ENCODE peak calls at places on chromosome 2, in five cellular contexts. N is choroid plexus epithelial cell; Y is sigmoid colon; V is fibroblast of the aortic adventitia; O is CD8-positive, alpha-beta T cell. M is an unnamed sample.

GRCh38 chr2:177628817-177629216 is 236.2 kb downstream of the AGPS start:
- DNase-seq in N (no peak), Y (no peak), V (no peak), O (no peak), M (no peak)

GRCh38 chr2:22902662-22903165 is 482.3 kb upstream of the KLHL29 start:
- DNase-seq in O (no peak), N (no peak), Y (no peak), V (no peak), M (no peak)

GRCh38 chr2:171320731-171321130 is 113.1 kb downstream of the METTL8 start:
- DNase-seq in N (no peak), O (no peak), V (no peak), Y (no peak), M (no peak)

GRCh38 chr2:98472132-98472650 is 27.5 kb downstream of the INPP4A start:
- DNase-seq in O (no peak), N (no peak), V (no peak), Y (peak; percentile 62), M (no peak)

GRCh38 chr2:23767871-23768611 is 158.9 kb downstream of the ATAD2B start:
- DNase-seq in O (no peak), V (no peak), Y (no peak), N (peak; percentile 20), M (no peak)

GRCh38 chr2:50953021-50953420 is 78.9 kb downstream of the NRXN1 start:
- DNase-seq in O (no peak), Y (no peak), V (peak; percentile 95), N (peak; percentile 70), M (no peak)

GRCh38 chr2:127145255-127145899 is 38.4 kb upstream of the BIN1 start:
- DNase-seq in V (peak; percentile 27), N (no peak), O (no peak), Y (no peak), M (no peak)

GRCh38 chr2:129437775-129438174 is 541.7 kb upstream of the RAB6C start:
- DNase-seq in O (no peak), V (no peak), Y (no peak), N (no peak), M (no peak)

GRCh38 chr2:69964353-69964831 is 3.0 kb upstream of the ASPRV1 start:
- DNase-seq in V (no peak), O (no peak), Y (no peak), N (no peak), M (no peak)

GRCh38 chr2:105296017-105296611 is 33.4 kb downstream of the TGFBRAP1 start:
- DNase-seq in Y (no peak), O (no peak), V (no peak), N (peak; percentile 11), M (no peak)

GRCh38 chr2:38460313-38460712 is 83.2 kb upstream of the ATL2 start:
- DNase-seq in Y (no peak), N (no peak), V (no peak), O (no peak), M (no peak)

GRCh38 chr2:239500915-239501630 is 100.3 kb upstream of the HDAC4 start:
- DNase-seq in Y (no peak), V (no peak), N (no peak), O (no peak), M (no peak)

GRCh38 chr2:150586858-150587257 is 99.4 kb upstream of the RND3 start:
- DNase-seq in N (peak; percentile 84), Y (no peak), O (no peak), V (peak; percentile 79), M (no peak)

GRCh38 chr2:24883946-24884345 is 36.1 kb downstream of the ADCY3 start:
- DNase-seq in N (peak; percentile 32), Y (no peak), O (no peak), V (peak; percentile 83), M (no peak)

GRCh38 chr2:235542728-235543125 is 48.9 kb downstream of the AGAP1 start:
- DNase-seq in N (no peak), O (no peak), V (no peak), Y (no peak), M (peak; percentile 47)

DNA sequence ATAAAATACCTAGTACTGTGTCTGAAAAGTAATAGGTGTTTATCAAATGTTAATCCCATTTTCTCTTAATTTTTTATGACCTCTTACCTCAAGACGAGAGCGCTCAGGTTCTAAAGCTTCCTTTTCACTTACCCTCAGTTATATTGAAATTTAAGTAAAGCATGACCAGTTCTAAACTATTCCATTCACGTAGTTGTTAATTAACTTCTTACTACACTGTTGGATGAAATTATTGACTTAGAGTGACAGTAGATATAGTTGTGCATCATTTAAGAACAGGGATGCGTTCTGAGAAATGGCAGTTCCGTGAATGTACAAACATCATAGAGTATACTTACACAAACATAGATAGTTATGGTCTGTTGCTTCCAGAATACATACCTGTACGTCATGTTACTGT is 20.1 kb upstream of the HTR2B start:
- DNase-seq in N (no peak), O (no peak), V (no peak), Y (no peak), M (no peak)
- TF ChIP-seq CTCF in N (no peak), O (no peak), V (no peak), Y (no peak), M (no peak)

DNA sequence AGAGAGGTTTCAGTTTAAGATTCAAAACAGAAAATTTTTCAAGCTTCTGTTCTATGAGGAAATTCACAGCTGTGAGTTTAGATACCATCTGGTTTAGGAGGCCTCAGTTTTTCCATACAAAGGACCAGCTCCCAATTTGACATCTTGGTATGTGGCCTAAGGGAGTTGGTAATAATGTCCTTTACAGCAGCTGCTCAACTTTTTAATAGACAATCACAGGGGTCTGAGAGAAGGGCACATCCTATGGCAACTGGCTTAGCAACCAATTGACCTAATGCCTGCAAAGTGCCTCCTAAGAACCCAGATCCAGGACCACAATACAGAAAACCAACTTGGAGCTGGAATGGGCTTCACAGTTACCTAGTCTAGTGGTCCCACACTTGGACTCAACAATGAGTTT is 39.8 kb downstream of the MDH1 start:
- DNase-seq in Y (no peak), N (no peak), O (no peak), V (no peak), M (no peak)
- TF ChIP-seq CTCF in Y (no peak), N (no peak), O (no peak), V (no peak), M (no peak)

DNA sequence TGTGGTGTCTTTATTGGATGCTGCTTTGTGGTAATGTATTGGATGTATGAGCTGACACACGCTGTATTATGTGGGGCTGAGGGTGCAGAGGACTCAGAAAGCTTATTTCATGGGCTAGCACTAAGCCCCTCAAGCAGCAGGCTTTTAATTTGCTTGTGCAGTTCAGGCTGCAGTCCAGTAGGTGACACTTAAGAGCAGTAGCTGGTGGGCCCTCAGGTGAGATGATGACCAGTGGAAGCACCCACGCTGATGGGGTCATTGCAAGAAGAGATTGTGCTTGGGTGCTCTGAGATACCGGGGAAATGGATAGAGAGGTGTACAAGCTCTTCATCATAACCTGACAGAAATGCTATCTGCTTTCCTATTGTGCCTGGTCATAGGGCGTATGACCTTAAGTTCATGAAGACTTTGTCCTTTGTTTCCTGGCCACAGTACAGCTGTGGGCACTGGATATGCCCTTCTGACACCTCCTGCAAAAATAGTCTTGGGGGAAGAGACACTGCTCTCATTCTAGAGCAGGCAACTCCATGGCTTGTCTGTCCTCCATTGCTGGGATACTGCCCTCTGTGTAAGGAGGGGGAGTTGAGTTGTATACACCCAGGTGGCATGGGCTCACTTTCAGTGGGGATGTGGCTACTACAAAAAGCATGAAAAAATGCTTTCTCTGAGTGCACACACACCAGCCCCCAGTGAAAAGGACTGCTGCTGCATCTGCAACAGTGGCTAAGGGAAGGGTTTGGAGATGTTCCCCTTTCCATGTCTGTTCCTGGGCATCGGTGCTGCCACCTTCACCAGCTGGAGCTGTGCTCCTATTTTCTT is 205.7 kb upstream of the ZSWIM2 start:
- DNase-seq in Y (no peak), O (no peak), V (no peak), N (no peak), M (no peak)
- TF ChIP-seq CTCF in Y (no peak), O (no peak), V (no peak), N (peak; percentile 27), M (peak; percentile 18)

GRCh38 chr2:199603748-199604291 is 146.1 kb upstream of the SATB2 start:
- DNase-seq in N (no peak), O (no peak), V (no peak), Y (no peak), M (no peak)

GRCh38 chr2:199602271-199602895 is 144.6 kb upstream of the SATB2 start:
- DNase-seq in N (peak; percentile 7), Y (no peak), O (no peak), V (no peak), M (no peak)

GRCh38 chr2:199607914-199608313 is 150.2 kb upstream of the SATB2 start:
- DNase-seq in O (no peak), N (no peak), V (no peak), Y (no peak), M (no peak)

GRCh38 chr2:199602896-199603482 is 145.2 kb upstream of the SATB2 start:
- DNase-seq in V (no peak), O (no peak), Y (no peak), N (no peak), M (no peak)

DNA sequence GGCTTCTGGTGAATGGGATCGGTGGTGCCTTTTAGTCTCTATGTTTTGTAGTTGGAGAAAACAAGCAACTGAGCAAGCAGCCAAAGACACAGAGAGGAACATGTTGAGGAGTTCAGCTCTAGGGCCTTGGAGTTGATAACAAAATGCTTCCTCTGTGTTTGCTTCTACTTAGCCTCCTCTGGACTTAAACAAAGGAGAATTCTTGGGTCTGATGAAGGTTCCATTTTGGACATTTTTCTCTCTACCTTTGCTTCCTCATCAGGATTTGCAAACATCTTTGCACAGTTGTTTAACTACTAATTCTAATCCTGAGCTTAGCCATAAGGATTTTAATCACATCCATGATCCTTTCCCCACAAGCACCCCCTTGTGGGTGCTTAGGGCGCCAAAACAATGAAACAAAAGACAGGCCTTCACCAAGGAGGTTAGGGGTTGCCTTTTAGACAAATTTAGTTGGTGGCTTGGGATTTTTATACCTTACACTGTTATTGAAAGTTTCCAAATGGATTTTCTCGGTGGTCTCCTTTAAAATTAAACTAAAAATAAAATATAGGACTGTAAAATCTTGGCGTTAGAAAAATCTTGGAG is 148.5 kb upstream of the SATB2 start:
- DNase-seq in V (no peak), O (no peak), Y (no peak), N (no peak), M (no peak)
- TF ChIP-seq CTCF in V (peak; percentile 39), O (no peak), Y (no peak), N (peak; percentile 22), M (peak; percentile 45)

DNA sequence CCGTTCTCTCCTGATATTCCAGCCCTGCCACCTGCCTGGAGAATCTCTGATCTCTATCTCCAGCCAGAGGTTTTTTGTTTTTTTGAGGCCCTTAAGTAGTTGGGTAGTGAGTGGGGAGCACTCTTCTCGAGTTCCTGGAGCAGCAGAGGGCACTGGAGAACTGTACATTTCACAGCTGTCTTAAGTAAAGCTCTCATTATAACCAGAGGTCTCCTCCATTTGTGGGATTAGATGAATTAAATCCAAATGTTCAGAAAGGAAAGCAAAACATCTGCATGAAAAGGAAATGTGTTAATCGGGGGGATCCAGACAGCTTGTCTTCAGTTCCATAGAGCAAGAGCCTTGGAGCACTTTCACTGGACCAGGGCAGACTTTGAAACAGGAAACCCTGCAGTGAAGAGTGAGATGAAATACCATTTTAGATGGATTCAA is 32.8 kb downstream of the AOX1 start:
- DNase-seq in Y (no peak), N (peak; percentile 91), V (peak; percentile 87), O (no peak), M (no peak)
- TF ChIP-seq CTCF in Y (no peak), N (peak; percentile 69), V (peak; percentile 50), O (no peak), M (peak; percentile 72)

M was measured in chondrocyte.